ENCODE peak calls at places on chromosomes 7 and 10, in ten cellular contexts. One of them, this sample, is unnamed.

GRCh38 chr7:148650232-148650858 is 48.4 kb upstream of the CUL1 start:
- DNase-seq in lower leg skin: peak
- DNase-seq in cardiac fibroblast: peak
- DNase-seq in GM12865: no peak
- DNase-seq in dorsolateral prefrontal cortex: no peak
- DNase-seq in sigmoid colon: no peak
- DNase-seq in A549: no peak
- DNase-seq in brain microvascular endothelial cell: no peak
- DNase-seq in right atrium auricular region: no peak
- DNase-seq in neural progenitor cell: no peak
- DNase-seq in this sample: peak

GRCh38 chr7:89401099-89401498 is 605.6 kb upstream of the TEX47 start:
- DNase-seq in right atrium auricular region: no peak
- DNase-seq in A549: no peak
- DNase-seq in GM12865: no peak
- DNase-seq in brain microvascular endothelial cell: no peak
- DNase-seq in dorsolateral prefrontal cortex: no peak
- DNase-seq in cardiac fibroblast: no peak
- DNase-seq in lower leg skin: no peak
- DNase-seq in neural progenitor cell: no peak
- DNase-seq in sigmoid colon: no peak
- DNase-seq in this sample: no peak

GRCh38 chr7:144048648-144049047 is at the start of gene OR2A5:
- DNase-seq in A549: no peak
- DNase-seq in neural progenitor cell: no peak
- DNase-seq in GM12865: no peak
- DNase-seq in brain microvascular endothelial cell: no peak
- DNase-seq in dorsolateral prefrontal cortex: no peak
- DNase-seq in sigmoid colon: no peak
- DNase-seq in right atrium auricular region: no peak
- DNase-seq in lower leg skin: no peak
- DNase-seq in cardiac fibroblast: no peak
- DNase-seq in this sample: no peak

GRCh38 chr7:130309986-130310385 is 17.0 kb downstream of the CPA4 start:
- DNase-seq in right atrium auricular region: no peak
- DNase-seq in neural progenitor cell: no peak
- DNase-seq in sigmoid colon: no peak
- DNase-seq in brain microvascular endothelial cell: no peak
- DNase-seq in cardiac fibroblast: no peak
- DNase-seq in lower leg skin: no peak
- DNase-seq in dorsolateral prefrontal cortex: no peak
- DNase-seq in A549: no peak
- DNase-seq in GM12865: peak
- DNase-seq in this sample: no peak

GRCh38 chr10:1061930-1062769 is 6.0 kb downstream of the WDR37 start:
- DNase-seq in sigmoid colon: no peak
- DNase-seq in neural progenitor cell: no peak
- DNase-seq in A549: no peak
- DNase-seq in brain microvascular endothelial cell: peak
- DNase-seq in cardiac fibroblast: peak
- DNase-seq in lower leg skin: no peak
- DNase-seq in GM12865: no peak
- DNase-seq in right atrium auricular region: no peak
- DNase-seq in dorsolateral prefrontal cortex: no peak
- DNase-seq in this sample: no peak

GRCh38 chr10:62816179-62817119 is at the start of gene EGR2:
- DNase-seq in neural progenitor cell: peak
- DNase-seq in brain microvascular endothelial cell: peak
- DNase-seq in dorsolateral prefrontal cortex: peak
- DNase-seq in GM12865: peak
- DNase-seq in sigmoid colon: peak
- DNase-seq in right atrium auricular region: peak
- DNase-seq in cardiac fibroblast: peak
- DNase-seq in A549: peak
- DNase-seq in lower leg skin: peak
- DNase-seq in this sample: peak

GRCh38 chr10:12195281-12195602 is 449 bp downstream of the NUDT5 start:
- DNase-seq in brain microvascular endothelial cell: no peak
- DNase-seq in lower leg skin: no peak
- DNase-seq in neural progenitor cell: no peak
- DNase-seq in GM12865: no peak
- DNase-seq in cardiac fibroblast: no peak
- DNase-seq in dorsolateral prefrontal cortex: no peak
- DNase-seq in right atrium auricular region: no peak
- DNase-seq in sigmoid colon: no peak
- DNase-seq in A549: no peak
- DNase-seq in this sample: no peak

GRCh38 chr7:155921804-155922506 is 109.7 kb upstream of the SHH start:
- DNase-seq in sigmoid colon: peak
- DNase-seq in right atrium auricular region: no peak
- DNase-seq in brain microvascular endothelial cell: no peak
- DNase-seq in dorsolateral prefrontal cortex: no peak
- DNase-seq in lower leg skin: no peak
- DNase-seq in neural progenitor cell: no peak
- DNase-seq in cardiac fibroblast: no peak
- DNase-seq in A549: no peak
- DNase-seq in GM12865: no peak
- DNase-seq in this sample: no peak

GRCh38 chr7:95675016-95675415 is 78.7 kb upstream of the PDK4 start:
- DNase-seq in dorsolateral prefrontal cortex: no peak
- DNase-seq in sigmoid colon: no peak
- DNase-seq in A549: no peak
- DNase-seq in right atrium auricular region: no peak
- DNase-seq in neural progenitor cell: no peak
- DNase-seq in lower leg skin: no peak
- DNase-seq in GM12865: no peak
- DNase-seq in cardiac fibroblast: no peak
- DNase-seq in brain microvascular endothelial cell: no peak
- DNase-seq in this sample: no peak

GRCh38 chr7:41885078-41885477 is 182.2 kb upstream of the INHBA start:
- DNase-seq in lower leg skin: no peak
- DNase-seq in sigmoid colon: no peak
- DNase-seq in right atrium auricular region: no peak
- DNase-seq in cardiac fibroblast: peak
- DNase-seq in neural progenitor cell: no peak
- DNase-seq in A549: no peak
- DNase-seq in dorsolateral prefrontal cortex: no peak
- DNase-seq in GM12865: no peak
- DNase-seq in brain microvascular endothelial cell: no peak
- DNase-seq in this sample: no peak

GRCh38 chr7:96188623-96188991 is 133.3 kb downstream of the SLC25A13 start:
- DNase-seq in neural progenitor cell: no peak
- DNase-seq in right atrium auricular region: no peak
- DNase-seq in cardiac fibroblast: no peak
- DNase-seq in sigmoid colon: no peak
- DNase-seq in brain microvascular endothelial cell: peak
- DNase-seq in lower leg skin: no peak
- DNase-seq in GM12865: no peak
- DNase-seq in dorsolateral prefrontal cortex: no peak
- DNase-seq in A549: no peak
- DNase-seq in this sample: no peak

GRCh38 chr7:92808006-92808405 is 28.4 kb downstream of the CDK6 start:
- DNase-seq in neural progenitor cell: no peak
- DNase-seq in right atrium auricular region: no peak
- DNase-seq in GM12865: no peak
- DNase-seq in dorsolateral prefrontal cortex: no peak
- DNase-seq in A549: no peak
- DNase-seq in cardiac fibroblast: peak
- DNase-seq in sigmoid colon: no peak
- DNase-seq in brain microvascular endothelial cell: no peak
- DNase-seq in lower leg skin: no peak
- DNase-seq in this sample: no peak
- H3K4me3 ChIP-seq in neural progenitor cell: no peak
- H3K4me3 ChIP-seq in right atrium auricular region: no peak
- H3K4me3 ChIP-seq in GM12865: no peak
- H3K4me3 ChIP-seq in dorsolateral prefrontal cortex: no peak
- H3K4me3 ChIP-seq in A549: no peak
- H3K4me3 ChIP-seq in cardiac fibroblast: no peak
- H3K4me3 ChIP-seq in sigmoid colon: no peak
- H3K4me3 ChIP-seq in brain microvascular endothelial cell: no peak
- H3K4me3 ChIP-seq in lower leg skin: no peak
- H3K4me3 ChIP-seq in this sample: no peak

GRCh38 chr7:71615017-71615416 is 483.1 kb downstream of the GALNT17 start:
- DNase-seq in sigmoid colon: no peak
- DNase-seq in brain microvascular endothelial cell: no peak
- DNase-seq in dorsolateral prefrontal cortex: no peak
- DNase-seq in GM12865: no peak
- DNase-seq in A549: no peak
- DNase-seq in lower leg skin: no peak
- DNase-seq in cardiac fibroblast: no peak
- DNase-seq in neural progenitor cell: no peak
- DNase-seq in right atrium auricular region: no peak
- DNase-seq in this sample: no peak
- TF ChIP-seq CTCF in sigmoid colon: no peak
- TF ChIP-seq CTCF in brain microvascular endothelial cell: no peak
- TF ChIP-seq CTCF in dorsolateral prefrontal cortex: no peak
- TF ChIP-seq CTCF in GM12865: no peak
- TF ChIP-seq CTCF in A549: no peak
- TF ChIP-seq CTCF in lower leg skin: no peak
- TF ChIP-seq CTCF in cardiac fibroblast: no peak
- TF ChIP-seq CTCF in neural progenitor cell: no peak
- TF ChIP-seq CTCF in right atrium auricular region: no peak
- TF ChIP-seq CTCF in this sample: no peak

DNA sequence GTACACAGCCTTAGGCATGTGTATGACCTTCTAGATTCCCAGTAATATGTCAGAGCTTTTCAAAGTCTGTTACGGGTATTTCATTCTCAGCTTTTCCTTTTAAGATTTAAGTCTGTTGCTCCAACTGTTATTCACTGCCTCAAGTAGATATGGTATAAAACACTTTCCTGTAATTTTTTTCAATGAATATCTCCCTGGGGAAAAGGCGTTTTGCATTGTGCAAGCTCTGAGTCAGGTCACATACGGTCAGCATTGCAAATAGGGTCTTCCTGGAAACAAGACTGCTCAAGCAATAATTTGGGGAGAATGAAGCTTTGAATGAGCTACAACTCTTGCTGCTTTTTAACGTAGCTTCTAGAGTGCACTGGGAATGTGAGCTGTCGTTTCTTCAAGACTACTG is 25.6 kb downstream of the SHOC2 start:
- DNase-seq in sigmoid colon: no peak
- DNase-seq in right atrium auricular region: no peak
- DNase-seq in brain microvascular endothelial cell: peak
- DNase-seq in cardiac fibroblast: peak
- DNase-seq in lower leg skin: no peak
- DNase-seq in neural progenitor cell: no peak
- DNase-seq in GM12865: no peak
- DNase-seq in dorsolateral prefrontal cortex: no peak
- DNase-seq in A549: no peak
- DNase-seq in this sample: no peak
- H3K4me3 ChIP-seq in sigmoid colon: no peak
- H3K4me3 ChIP-seq in right atrium auricular region: no peak
- H3K4me3 ChIP-seq in brain microvascular endothelial cell: no peak
- H3K4me3 ChIP-seq in cardiac fibroblast: no peak
- H3K4me3 ChIP-seq in lower leg skin: no peak
- H3K4me3 ChIP-seq in neural progenitor cell: no peak
- H3K4me3 ChIP-seq in GM12865: no peak
- H3K4me3 ChIP-seq in dorsolateral prefrontal cortex: no peak
- H3K4me3 ChIP-seq in A549: no peak
- H3K4me3 ChIP-seq in this sample: no peak

GRCh38 chr10:129662386-129662785 is 195.3 kb downstream of the MGMT start:
- DNase-seq in neural progenitor cell: no peak
- DNase-seq in right atrium auricular region: no peak
- DNase-seq in lower leg skin: no peak
- DNase-seq in cardiac fibroblast: no peak
- DNase-seq in brain microvascular endothelial cell: no peak
- DNase-seq in GM12865: no peak
- DNase-seq in sigmoid colon: no peak
- DNase-seq in A549: no peak
- DNase-seq in dorsolateral prefrontal cortex: no peak
- DNase-seq in this sample: no peak
- TF ChIP-seq CTCF in neural progenitor cell: peak
- TF ChIP-seq CTCF in right atrium auricular region: no peak
- TF ChIP-seq CTCF in lower leg skin: no peak
- TF ChIP-seq CTCF in cardiac fibroblast: no peak
- TF ChIP-seq CTCF in brain microvascular endothelial cell: no peak
- TF ChIP-seq CTCF in GM12865: no peak
- TF ChIP-seq CTCF in sigmoid colon: no peak
- TF ChIP-seq CTCF in A549: no peak
- TF ChIP-seq CTCF in dorsolateral prefrontal cortex: no peak
- TF ChIP-seq CTCF in this sample: peak